ENCODE peak calls at places on chromosomes 16 and 17, in eight cellular contexts. D, X, M, H, B, K, F and S are unnamed samples.

GRCh38 chr17:57354669-57355068 is 98.3 kb downstream of the MSI2 start:
- DNase-seq in M (no peak), X (no peak), F (no peak), B (no peak), D (no peak), K (no peak), H (no peak), S (no peak)

GRCh38 chr17:73782641-73783381 is 138.6 kb upstream of the SDK2 start:
- DNase-seq in X (no peak), D (no peak), K (no peak), B (no peak), H (no peak), M (no peak), F (peak), S (peak)

GRCh38 chr17:39178516-39178915 is 12.6 kb upstream of the ARL5C start:
- DNase-seq in M (no peak), H (no peak), F (no peak), K (no peak), D (no peak), X (no peak), B (no peak), S (no peak)

GRCh38 chr16:74025-74424 is 1.6 kb upstream of the RHBDF1 start:
- DNase-seq in D (no peak), B (no peak), F (no peak), H (no peak), X (no peak), K (no peak), M (no peak), S (no peak)

GRCh38 chr17:35616506-35616905 is 29.4 kb downstream of the AP2B1 start:
- DNase-seq in H (no peak), B (no peak), K (no peak), F (no peak), D (no peak), M (no peak), X (no peak), S (no peak)

GRCh38 chr17:48594412-48595106 is 980 bp upstream of the HOXB5 start:
- DNase-seq in X (no peak), D (no peak), M (peak), B (no peak), F (peak), H (no peak), K (no peak), S (no peak)

GRCh38 chr16:12685806-12686205 is 117.9 kb downstream of the CPPED1 start:
- DNase-seq in M (no peak), F (no peak), K (no peak), H (no peak), D (no peak), B (no peak), X (no peak), S (no peak)

GRCh38 chr16:28067604-28068382 is 4.3 kb upstream of the GSG1L start:
- DNase-seq in D (no peak), F (no peak), M (peak), K (no peak), X (no peak), H (no peak), B (no peak), S (no peak)

GRCh38 chr17:49513616-49514373 is 18.7 kb downstream of the NGFR start:
- DNase-seq in D (no peak), M (no peak), K (no peak), H (no peak), X (no peak), B (no peak), F (no peak), S (no peak)

GRCh38 chr17:31857920-31858646 is 961 bp downstream of the COPRS start:
- DNase-seq in B (no peak), M (no peak), D (no peak), H (no peak), K (no peak), X (no peak), F (peak), S (no peak)

GRCh38 chr17:29292992-29293889 is 707 bp downstream of the NUFIP2 start:
- DNase-seq in B (peak), D (peak), H (peak), F (peak), K (peak), M (peak), X (no peak), S (peak)

GRCh38 chr17:34519286-34519685 is 60.1 kb upstream of the TMEM132E start:
- DNase-seq in M (no peak), B (peak), K (peak), F (peak), D (no peak), H (no peak), X (no peak), S (peak)

GRCh38 chr16:84922351-84923135 is 88.8 kb downstream of the ZDHHC7 start:
- DNase-seq in D (no peak), K (peak), M (peak), F (no peak), H (no peak), B (no peak), X (no peak), S (no peak)

GRCh38 chr16:88979616-88980015 is 2.6 kb upstream of the CBFA2T3 start:
- DNase-seq in M (no peak), H (no peak), K (no peak), X (no peak), D (no peak), F (no peak), B (no peak), S (no peak)

GRCh38 chr16:88977845-88978607 is 1.0 kb upstream of the CBFA2T3 start:
- DNase-seq in X (no peak), M (no peak), F (no peak), H (no peak), K (no peak), D (no peak), B (peak), S (no peak)

GRCh38 chr16:88977028-88977844 is at the start of gene CBFA2T3:
- DNase-seq in H (no peak), F (no peak), K (peak), B (peak), M (peak), X (no peak), D (no peak), S (no peak)

GRCh38 chr16:88976359-88977027 is 514 bp downstream of the CBFA2T3 start:
- DNase-seq in H (no peak), K (no peak), X (no peak), D (no peak), M (no peak), F (no peak), B (peak), S (no peak)

DNA sequence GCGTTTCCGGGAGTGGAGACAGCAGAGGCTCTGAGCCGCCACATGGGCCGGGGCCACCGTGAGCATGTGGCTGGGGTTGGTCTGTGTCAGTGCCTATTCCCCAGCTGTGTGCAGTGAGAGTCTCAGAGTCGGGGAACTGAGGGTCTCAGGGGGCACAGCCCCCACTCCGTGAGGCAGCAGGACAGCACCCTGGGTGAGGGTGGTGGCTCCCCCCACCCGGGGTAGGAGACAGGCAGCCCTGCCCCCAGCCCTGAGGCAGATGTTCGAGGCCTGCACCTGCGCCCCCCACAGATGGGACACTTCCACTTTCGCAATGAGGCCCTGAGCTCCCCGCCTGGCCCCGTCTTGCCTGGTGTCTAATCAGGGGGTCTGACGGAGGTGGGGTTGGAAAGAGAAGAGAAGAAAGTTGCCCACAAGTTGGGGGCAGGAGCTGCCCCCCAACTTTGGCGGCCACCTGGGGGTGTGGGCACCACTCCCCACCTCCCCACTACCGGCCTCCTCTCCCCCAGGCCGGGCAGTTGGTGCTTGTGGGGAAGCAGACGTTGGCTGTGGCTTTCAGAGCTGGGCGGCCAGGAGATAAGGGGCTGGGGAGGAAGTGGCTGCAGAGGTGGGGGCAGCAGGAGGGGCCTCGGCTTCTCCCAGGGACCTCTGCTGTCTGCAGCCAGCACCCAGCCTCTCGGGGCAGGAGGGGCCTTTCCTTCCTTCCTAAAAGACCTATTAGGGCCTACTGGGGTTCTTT is 1.8 kb upstream of the CBFA2T3 start:
- DNase-seq in D (no peak), B (peak), K (no peak), F (no peak), X (no peak), H (no peak), M (no peak), S (peak)
- TF ChIP-seq CTCF in D (no peak), B (no peak), K (no peak), F (no peak), X (no peak), H (no peak), M (no peak), S (no peak)

DNA sequence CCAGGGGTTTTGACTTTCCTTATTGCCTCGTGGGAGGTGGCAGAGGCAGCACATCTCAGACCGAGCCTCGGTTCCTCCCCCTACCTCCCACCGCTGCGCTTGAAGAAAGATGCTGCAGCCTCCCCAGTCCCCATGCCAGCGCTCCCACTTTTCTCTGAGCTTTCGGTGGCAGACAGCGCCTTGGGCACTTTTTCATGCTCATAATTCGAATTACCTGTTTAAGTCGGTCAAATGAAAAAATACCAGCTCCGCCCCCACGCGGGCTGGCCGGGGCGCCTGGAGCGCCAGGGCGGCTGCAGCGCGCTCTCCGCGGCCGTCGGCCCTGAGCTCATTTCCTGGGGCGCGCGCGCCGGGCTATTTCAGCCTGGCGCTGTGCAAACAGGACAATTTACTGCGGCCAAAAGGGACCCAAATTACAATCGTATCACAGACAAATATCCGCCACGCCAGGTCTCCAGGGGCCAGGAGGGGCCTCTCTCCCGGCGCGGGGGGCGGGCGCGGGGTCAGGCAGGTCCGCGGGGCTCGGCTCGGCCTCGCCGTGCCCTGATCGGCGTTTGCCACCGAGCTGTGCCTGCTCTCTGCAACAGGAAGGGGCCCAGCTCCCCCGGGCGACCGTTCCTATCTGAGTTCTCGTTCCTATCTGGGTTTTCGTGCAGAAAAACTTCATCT is 45.0 kb downstream of the SOST start:
- DNase-seq in F (peak), B (peak), H (peak), M (no peak), X (no peak), D (no peak), K (peak), S (peak)
- TF ChIP-seq CTCF in F (no peak), B (no peak), H (peak), M (no peak), X (no peak), D (no peak), K (no peak), S (no peak)

GRCh38 chr17:63435681-63436522 is 10.2 kb downstream of the CYB561 start:
- DNase-seq in X (no peak), M (no peak), H (no peak), B (peak), D (no peak), F (peak), K (no peak), S (no peak)

GRCh38 chr17:63436523-63437110 is 9.5 kb downstream of the CYB561 start:
- DNase-seq in F (peak), X (no peak), H (no peak), D (no peak), M (peak), B (no peak), K (no peak), S (peak)

GRCh38 chr17:63437287-63438091 is 8.6 kb downstream of the CYB561 start:
- DNase-seq in D (no peak), F (no peak), K (no peak), M (no peak), B (no peak), H (no peak), X (no peak), S (no peak)

GRCh38 chr17:63433746-63434591 is 12.1 kb downstream of the CYB561 start:
- DNase-seq in K (no peak), B (no peak), H (no peak), X (peak), F (no peak), D (no peak), M (peak), S (peak)

DNA sequence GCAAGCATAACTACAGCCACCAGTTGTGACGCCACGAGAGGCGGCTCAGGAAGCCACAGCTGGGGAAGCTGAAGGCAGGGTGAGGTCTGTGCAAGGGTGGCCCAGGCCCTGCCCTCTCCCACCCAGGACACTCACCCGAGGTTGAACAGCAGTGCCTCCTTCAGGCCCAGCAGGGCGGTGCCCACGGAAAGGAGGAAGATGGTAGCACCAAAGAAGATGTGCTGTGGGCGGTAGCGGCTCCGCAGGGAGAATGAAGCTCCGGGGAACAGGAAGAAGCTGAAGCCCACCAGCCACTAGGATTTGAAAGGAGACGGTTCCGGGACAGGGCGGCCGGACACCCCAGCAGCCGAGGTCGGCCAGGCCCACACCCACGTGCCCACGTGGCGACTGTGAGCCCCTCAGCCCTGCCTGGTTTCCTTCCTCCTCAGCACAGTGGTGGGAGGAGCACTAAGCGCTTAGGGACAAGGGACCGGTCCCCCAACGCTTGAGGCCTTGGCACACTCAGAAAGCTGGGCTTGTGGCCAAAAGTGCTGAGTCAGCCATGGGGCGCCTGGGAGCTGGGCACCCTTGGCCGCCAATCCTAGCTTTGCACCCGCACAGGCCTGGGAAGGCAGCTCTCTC is 11.0 kb downstream of the CYB561 start:
- DNase-seq in M (peak), D (peak), K (no peak), F (peak), H (no peak), B (no peak), X (no peak), S (peak)
- TF ChIP-seq CTCF in M (no peak), D (no peak), K (no peak), F (peak), H (peak), B (no peak), X (peak), S (no peak)

DNA sequence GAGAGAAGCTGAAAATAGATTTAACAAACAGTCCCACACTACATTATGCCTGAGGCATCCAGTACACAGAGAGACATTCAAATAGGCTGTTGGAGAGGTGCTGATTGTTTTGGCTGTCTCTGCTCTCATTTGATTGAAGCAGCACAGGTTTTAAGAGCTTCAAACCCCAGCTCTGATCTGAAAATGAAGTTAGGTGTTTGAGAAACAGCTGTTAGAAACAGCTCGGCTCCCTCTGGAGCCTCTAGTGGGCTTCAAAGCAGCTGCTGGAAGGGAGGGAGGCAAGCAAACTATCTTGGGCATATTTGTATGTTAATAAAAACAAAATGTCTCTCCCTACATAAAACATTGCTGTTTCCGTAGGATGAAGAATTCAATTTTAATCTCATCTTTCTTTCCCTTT is 607.3 kb upstream of the GOT2 start:
- DNase-seq in H (no peak), K (no peak), D (no peak), X (no peak), M (no peak), F (peak), B (no peak), S (no peak)
- TF ChIP-seq CTCF in H (peak), K (peak), D (no peak), X (no peak), M (no peak), F (peak), B (no peak), S (no peak)